ENCODE peak calls at places on chromosomes 2 and 18, in six cellular contexts. M, Y, C, V, Z and T are unnamed samples.

GRCh38 chr2:126935774-126936173 is 37.1 kb downstream of the TEX51 start:
- DNase-seq in M (no peak), Y (no peak), C (no peak), V (no peak), Z (no peak), T (no peak)

GRCh38 chr2:127552336-127552735 is 16.9 kb downstream of the MYO7B start:
- DNase-seq in M (no peak), Y (no peak), C (no peak), V (no peak), Z (no peak), T (no peak)

GRCh38 chr18:54386043-54386442 is 28.3 kb downstream of the C18orf54 start:
- DNase-seq in M (no peak), Y (no peak), C (no peak), V (no peak), Z (no peak), T (no peak)

GRCh38 chr2:88442061-88442460 is 10.4 kb downstream of the FOXI3 start:
- DNase-seq in M (no peak), Y (no peak), C (no peak), V (no peak), Z (no peak), T (no peak)

GRCh38 chr2:190791347-190791982 is 89.2 kb upstream of the GLS start:
- DNase-seq in M (peak; percentile 23), Y (no peak), C (no peak), V (peak; percentile 59), Z (peak; percentile 61), T (peak; percentile 59)

GRCh38 chr18:77249583-77250500 is at the start of gene GALR1:
- DNase-seq in M (no peak), Y (peak; percentile 77), C (no peak), V (no peak), Z (no peak), T (no peak)

GRCh38 chr2:218125626-218126080 is at the start of gene CXCR2:
- DNase-seq in M (no peak), Y (no peak), C (no peak), V (no peak), Z (peak; percentile 32), T (peak; percentile 51)

GRCh38 chr2:36982467-36982866 is 16.1 kb upstream of the STRN start:
- DNase-seq in M (no peak), Y (no peak), C (no peak), V (no peak), Z (no peak), T (no peak)

GRCh38 chr2:12131975-12132374 is 385.5 kb downstream of the LPIN1 start:
- DNase-seq in M (no peak), Y (no peak), C (no peak), V (peak; percentile 57), Z (no peak), T (no peak)

GRCh38 chr18:63579643-63580042 is 7.5 kb upstream of the SERPINB13 start:
- DNase-seq in M (no peak), Y (no peak), C (no peak), V (no peak), Z (no peak), T (no peak)

GRCh38 chr18:32393407-32393806 is 77.3 kb downstream of the GAREM1 start:
- DNase-seq in M (no peak), Y (no peak), C (no peak), V (no peak), Z (no peak), T (no peak)

GRCh38 chr2:220396287-220396686 is 768.9 kb downstream of the SLC4A3 start:
- DNase-seq in M (no peak), Y (no peak), C (no peak), V (peak; percentile 88), Z (no peak), T (no peak)

GRCh38 chr2:71275939-71276310 is 49.0 kb upstream of the PAIP2B start:
- DNase-seq in M (no peak), Y (no peak), C (no peak), V (no peak), Z (no peak), T (no peak)

GRCh38 chr2:127853667-127854066 is 4.3 kb downstream of the POLR2D start:
- DNase-seq in M (no peak), Y (no peak), C (no peak), V (peak; percentile 49), Z (no peak), T (no peak)

GRCh38 chr18:62977512-62977911 is 262.2 kb downstream of the PHLPP1 start:
- DNase-seq in M (no peak), Y (no peak), C (no peak), V (peak; percentile 15), Z (no peak), T (no peak)

GRCh38 chr2:114661926-114662670 is 219.7 kb downstream of the DPP10 start:
- DNase-seq in M (no peak), Y (peak; percentile 83), C (no peak), V (no peak), Z (peak; percentile 14), T (peak; percentile 33)

GRCh38 chr2:144830543-144830942 is 310.6 kb upstream of the ZEB2 start:
- DNase-seq in M (no peak), Y (no peak), C (no peak), V (no peak), Z (no peak), T (no peak)

GRCh38 chr2:33433279-33434235 is 42.9 kb upstream of the RASGRP3 start:
- DNase-seq in M (no peak), Y (no peak), C (no peak), V (no peak), Z (no peak), T (no peak)

GRCh38 chr2:98391581-98392270 is 45.5 kb downstream of the CNGA3 start:
- DNase-seq in M (no peak), Y (peak; percentile 40), C (no peak), V (no peak), Z (no peak), T (no peak)

GRCh38 chr18:79404567-79404910 is 8.8 kb downstream of the NFATC1 start:
- DNase-seq in M (no peak), Y (peak; percentile 61), C (no peak), V (no peak), Z (no peak), T (no peak)

GRCh38 chr2:179129574-179130238 is 79.8 kb upstream of the CCDC141 start:
- DNase-seq in M (no peak), Y (no peak), C (no peak), V (peak; percentile 10), Z (no peak), T (no peak)

GRCh38 chr2:159202568-159203071 is 83.9 kb downstream of the WDSUB1 start:
- DNase-seq in M (peak; percentile 68), Y (no peak), C (peak; percentile 20), V (peak; percentile 100), Z (peak; percentile 73), T (peak; percentile 44)

GRCh38 chr2:1876352-1876751 is 132.0 kb upstream of the PXDN start:
- DNase-seq in M (no peak), Y (peak; percentile 52), C (no peak), V (no peak), Z (no peak), T (no peak)

GRCh38 chr18:35617865-35618264 is 36.3 kb downstream of the GALNT1 start:
- DNase-seq in M (no peak), Y (no peak), C (no peak), V (no peak), Z (no peak), T (no peak)

GRCh38 chr2:120100627-120101026 is 87.8 kb downstream of the EPB41L5 start:
- DNase-seq in M (no peak), Y (no peak), C (no peak), V (no peak), Z (no peak), T (no peak)

DNA sequence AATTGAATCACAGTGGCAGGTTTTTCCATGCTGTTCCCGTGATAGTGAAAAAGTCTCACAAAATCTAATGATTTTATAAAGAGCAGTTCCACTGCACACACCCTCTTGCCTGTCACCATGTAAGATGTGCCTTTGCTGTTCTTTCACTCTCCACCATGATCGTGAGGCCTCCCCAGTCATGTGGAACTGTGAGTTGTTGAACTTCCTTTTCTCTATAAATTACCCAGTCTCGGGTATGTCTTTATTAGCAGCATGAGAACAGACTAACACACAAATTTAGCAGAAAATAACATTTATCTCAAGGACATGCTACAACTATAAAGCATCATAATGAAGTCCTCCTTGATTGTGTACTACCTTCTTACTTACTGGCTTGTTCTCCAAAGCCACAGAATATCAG is 1526.0 kb downstream of the LRP1B start:
- DNase-seq in M (no peak), Y (no peak), C (no peak), V (no peak), Z (no peak), T (no peak)
- TF ChIP-seq POLR2A in M (no peak), Y (no peak), C (no peak), V (no peak), Z (no peak), T (no peak)

GRCh38 chr2:84735383-84735782 is 145.5 kb downstream of the TRABD2A start:
- DNase-seq in M (no peak), Y (no peak), C (no peak), V (peak; percentile 3), Z (no peak), T (no peak)

GRCh38 chr2:84741182-84741822 is 139.6 kb downstream of the TRABD2A start:
- DNase-seq in M (no peak), Y (no peak), C (peak; percentile 25), V (peak; percentile 43), Z (no peak), T (no peak)
- TF ChIP-seq CTCF in M (no peak), Y (no peak), C (peak; percentile 61), V (peak; percentile 32), Z (peak; percentile 18), T (no peak)

GRCh38 chr2:222142027-222142426 is 156.8 kb downstream of the PAX3 start:
- DNase-seq in M (no peak), Y (no peak), C (no peak), V (no peak), Z (no peak), T (no peak)
- TF ChIP-seq POLR2A in M (no peak), Y (no peak), C (no peak), V (no peak), Z (no peak), T (no peak)

DNA sequence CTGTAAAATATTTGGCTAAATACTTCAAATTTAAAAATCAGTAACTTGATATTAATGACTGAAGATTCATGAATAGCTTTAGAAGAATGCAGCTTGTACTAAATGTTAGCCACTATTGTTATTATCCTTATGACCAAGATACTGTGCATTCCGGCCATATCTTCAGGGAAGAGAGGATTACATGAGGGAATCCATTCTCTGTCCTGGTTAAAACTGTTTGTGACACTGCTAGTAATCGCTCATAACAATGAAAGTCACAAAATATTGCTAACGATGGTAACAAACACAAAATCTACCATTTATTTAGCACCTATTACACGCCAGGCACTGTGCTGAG is 217.7 kb downstream of the PRKCE start:
- DNase-seq in M (no peak), Y (no peak), C (no peak), V (peak; percentile 74), Z (no peak), T (no peak)
- TF ChIP-seq CTCF in M (no peak), Y (no peak), C (no peak), V (no peak), Z (no peak), T (no peak)

GRCh38 chr18:47931707-47932103 is 1.2 kb upstream of the SMAD2 start:
- DNase-seq in M (no peak), Y (no peak), C (no peak), V (no peak), Z (no peak), T (peak; percentile 24)

GRCh38 chr18:47929681-47930085 is 776 bp downstream of the SMAD2 start:
- DNase-seq in M (no peak), Y (no peak), C (peak; percentile 37), V (peak; percentile 45), Z (no peak), T (no peak)

GRCh38 chr18:47932170-47932569 is 1.7 kb upstream of the SMAD2 start:
- DNase-seq in M (no peak), Y (no peak), C (no peak), V (no peak), Z (no peak), T (no peak)

GRCh38 chr18:47930086-47930843 is at the start of gene SMAD2:
- DNase-seq in M (peak; percentile 74), Y (peak; percentile 96), C (peak; percentile 87), V (peak; percentile 35), Z (peak; percentile 88), T (peak; percentile 88)

GRCh38 chr18:47930844-47931706 is 616 bp upstream of the SMAD2 start:
- DNase-seq in M (peak; percentile 95), Y (peak; percentile 99), C (peak; percentile 91), V (peak; percentile 94), Z (peak; percentile 98), T (peak; percentile 98)
- TF ChIP-seq POLR2A in M (peak; percentile 77), Y (no peak), C (no peak), V (peak; percentile 37), Z (no peak), T (peak; percentile 83)